ENCODE peak calls at places on chromosomes 4 and X, in five cellular contexts. One of them, this sample, is unnamed.

GRCh38 chr4:70508801-70509200 is 9.6 kb upstream of the AMTN start:
- DNase-seq in posterior cingulate gyrus: no peak
- DNase-seq in activated T-helper 1 cell treated with anti-CD3 and anti-CD28 coated beads, Interleukin-2, amount 50 U/mL, for 16 hours: no peak
- DNase-seq in SK-N-MC: no peak
- DNase-seq in AG09309: peak; percentile 4
- DNase-seq in this sample: no peak

GRCh38 chr4:39719804-39720580 is 22.1 kb downstream of the UBE2K start:
- DNase-seq in posterior cingulate gyrus: no peak
- DNase-seq in activated T-helper 1 cell treated with anti-CD3 and anti-CD28 coated beads, Interleukin-2, amount 50 U/mL, for 16 hours: no peak
- DNase-seq in SK-N-MC: no peak
- DNase-seq in AG09309: no peak
- DNase-seq in this sample: no peak

GRCh38 chr4:117447925-117448324 is 362.5 kb upstream of the TRAM1L1 start:
- DNase-seq in posterior cingulate gyrus: no peak
- DNase-seq in activated T-helper 1 cell treated with anti-CD3 and anti-CD28 coated beads, Interleukin-2, amount 50 U/mL, for 16 hours: no peak
- DNase-seq in SK-N-MC: no peak
- DNase-seq in AG09309: no peak
- DNase-seq in this sample: no peak

GRCh38 chr4:8171941-8172924 is 13.6 kb upstream of the ABLIM2 start:
- DNase-seq in posterior cingulate gyrus: no peak
- DNase-seq in activated T-helper 1 cell treated with anti-CD3 and anti-CD28 coated beads, Interleukin-2, amount 50 U/mL, for 16 hours: no peak
- DNase-seq in SK-N-MC: no peak
- DNase-seq in AG09309: no peak
- DNase-seq in this sample: peak; percentile 79

GRCh38 chr4:126604273-126604867 is 1028.4 kb upstream of the INTU start:
- DNase-seq in posterior cingulate gyrus: no peak
- DNase-seq in activated T-helper 1 cell treated with anti-CD3 and anti-CD28 coated beads, Interleukin-2, amount 50 U/mL, for 16 hours: no peak
- DNase-seq in SK-N-MC: peak; percentile 63
- DNase-seq in AG09309: no peak
- DNase-seq in this sample: peak; percentile 17

GRCh38 chr4:16573744-16574143 is 324.7 kb downstream of the LDB2 start:
- DNase-seq in posterior cingulate gyrus: no peak
- DNase-seq in activated T-helper 1 cell treated with anti-CD3 and anti-CD28 coated beads, Interleukin-2, amount 50 U/mL, for 16 hours: no peak
- DNase-seq in SK-N-MC: no peak
- DNase-seq in AG09309: peak; percentile 35
- DNase-seq in this sample: no peak

GRCh38 chr4:153676984-153677383 is 7.1 kb upstream of the TLR2 start:
- DNase-seq in posterior cingulate gyrus: no peak
- DNase-seq in activated T-helper 1 cell treated with anti-CD3 and anti-CD28 coated beads, Interleukin-2, amount 50 U/mL, for 16 hours: no peak
- DNase-seq in SK-N-MC: no peak
- DNase-seq in AG09309: peak; percentile 29
- DNase-seq in this sample: no peak

GRCh38 chr4:165152527-165152926 is 39.9 kb upstream of the TMEM192 start:
- DNase-seq in posterior cingulate gyrus: no peak
- DNase-seq in activated T-helper 1 cell treated with anti-CD3 and anti-CD28 coated beads, Interleukin-2, amount 50 U/mL, for 16 hours: no peak
- DNase-seq in SK-N-MC: no peak
- DNase-seq in AG09309: no peak
- DNase-seq in this sample: no peak

GRCh38 chr4:183588169-183588675 is 70.8 kb downstream of the RWDD4 start:
- DNase-seq in posterior cingulate gyrus: no peak
- DNase-seq in activated T-helper 1 cell treated with anti-CD3 and anti-CD28 coated beads, Interleukin-2, amount 50 U/mL, for 16 hours: no peak
- DNase-seq in SK-N-MC: peak; percentile 62
- DNase-seq in AG09309: peak; percentile 59
- DNase-seq in this sample: no peak

GRCh38 chr4:3415471-3416141 is 26.2 kb upstream of the HGFAC start:
- DNase-seq in posterior cingulate gyrus: peak; percentile 80
- DNase-seq in activated T-helper 1 cell treated with anti-CD3 and anti-CD28 coated beads, Interleukin-2, amount 50 U/mL, for 16 hours: no peak
- DNase-seq in SK-N-MC: no peak
- DNase-seq in AG09309: no peak
- DNase-seq in this sample: no peak

GRCh38 chr4:180169394-180169793 is 2073.8 kb upstream of the TENM3 start:
- DNase-seq in posterior cingulate gyrus: no peak
- DNase-seq in activated T-helper 1 cell treated with anti-CD3 and anti-CD28 coated beads, Interleukin-2, amount 50 U/mL, for 16 hours: no peak
- DNase-seq in SK-N-MC: no peak
- DNase-seq in AG09309: no peak
- DNase-seq in this sample: no peak

GRCh38 chrX:119552508-119552907 is 12.7 kb downstream of the STEEP1 start:
- DNase-seq in posterior cingulate gyrus: no peak
- DNase-seq in activated T-helper 1 cell treated with anti-CD3 and anti-CD28 coated beads, Interleukin-2, amount 50 U/mL, for 16 hours: no peak
- DNase-seq in SK-N-MC: no peak
- DNase-seq in AG09309: no peak
- DNase-seq in this sample: no peak

GRCh38 chrX:131895807-131896206 is 127.3 kb upstream of the STK26 start:
- DNase-seq in posterior cingulate gyrus: no peak
- DNase-seq in activated T-helper 1 cell treated with anti-CD3 and anti-CD28 coated beads, Interleukin-2, amount 50 U/mL, for 16 hours: no peak
- DNase-seq in SK-N-MC: no peak
- DNase-seq in AG09309: no peak
- DNase-seq in this sample: no peak

GRCh38 chrX:71253253-71254091 is 468 bp downstream of the ZMYM3 start:
- DNase-seq in posterior cingulate gyrus: no peak
- DNase-seq in activated T-helper 1 cell treated with anti-CD3 and anti-CD28 coated beads, Interleukin-2, amount 50 U/mL, for 16 hours: peak; percentile 6
- DNase-seq in SK-N-MC: no peak
- DNase-seq in AG09309: no peak
- DNase-seq in this sample: peak; percentile 46

GRCh38 chr4:39464886-39465501 is 6.1 kb downstream of the LIAS start:
- DNase-seq in posterior cingulate gyrus: no peak
- DNase-seq in activated T-helper 1 cell treated with anti-CD3 and anti-CD28 coated beads, Interleukin-2, amount 50 U/mL, for 16 hours: no peak
- DNase-seq in SK-N-MC: no peak
- DNase-seq in AG09309: no peak
- DNase-seq in this sample: no peak

GRCh38 chr4:96936886-96937285 is 1097.0 kb downstream of the PDHA2 start:
- DNase-seq in posterior cingulate gyrus: no peak
- DNase-seq in activated T-helper 1 cell treated with anti-CD3 and anti-CD28 coated beads, Interleukin-2, amount 50 U/mL, for 16 hours: no peak
- DNase-seq in SK-N-MC: no peak
- DNase-seq in AG09309: no peak
- DNase-seq in this sample: no peak

GRCh38 chr4:147408189-147408588 is 72.7 kb upstream of the EDNRA start:
- DNase-seq in posterior cingulate gyrus: no peak
- DNase-seq in activated T-helper 1 cell treated with anti-CD3 and anti-CD28 coated beads, Interleukin-2, amount 50 U/mL, for 16 hours: no peak
- DNase-seq in SK-N-MC: no peak
- DNase-seq in AG09309: no peak
- DNase-seq in this sample: no peak

GRCh38 chr4:173424899-173425805 is 26.2 kb upstream of the SCRG1 start:
- DNase-seq in posterior cingulate gyrus: no peak
- DNase-seq in activated T-helper 1 cell treated with anti-CD3 and anti-CD28 coated beads, Interleukin-2, amount 50 U/mL, for 16 hours: no peak
- DNase-seq in SK-N-MC: no peak
- DNase-seq in AG09309: peak; percentile 59
- DNase-seq in this sample: no peak

GRCh38 chr4:53702334-53703266 is 111.3 kb upstream of the LNX1 start:
- DNase-seq in posterior cingulate gyrus: peak; percentile 83
- DNase-seq in activated T-helper 1 cell treated with anti-CD3 and anti-CD28 coated beads, Interleukin-2, amount 50 U/mL, for 16 hours: no peak
- DNase-seq in SK-N-MC: no peak
- DNase-seq in AG09309: no peak
- DNase-seq in this sample: peak; percentile 36

GRCh38 chrX:153769865-153770605 is 6.0 kb downstream of the PLXNB3 start:
- DNase-seq in posterior cingulate gyrus: peak; percentile 82
- DNase-seq in activated T-helper 1 cell treated with anti-CD3 and anti-CD28 coated beads, Interleukin-2, amount 50 U/mL, for 16 hours: no peak
- DNase-seq in SK-N-MC: no peak
- DNase-seq in AG09309: no peak
- DNase-seq in this sample: peak; percentile 10

GRCh38 chr4:75071241-75071778 is 138.4 kb downstream of the PARM1 start:
- DNase-seq in posterior cingulate gyrus: no peak
- DNase-seq in activated T-helper 1 cell treated with anti-CD3 and anti-CD28 coated beads, Interleukin-2, amount 50 U/mL, for 16 hours: no peak
- DNase-seq in SK-N-MC: no peak
- DNase-seq in AG09309: no peak
- DNase-seq in this sample: no peak

GRCh38 chr4:48033825-48034413 is 17.3 kb downstream of the NIPAL1 start:
- DNase-seq in posterior cingulate gyrus: no peak
- DNase-seq in activated T-helper 1 cell treated with anti-CD3 and anti-CD28 coated beads, Interleukin-2, amount 50 U/mL, for 16 hours: no peak
- DNase-seq in SK-N-MC: no peak
- DNase-seq in AG09309: no peak
- DNase-seq in this sample: no peak